ENCODE peak calls at places on chromosomes 6 and 20, in four cellular contexts. T is effector memory CD8-positive, alpha-beta T cell; M is ovary; U is Daoy. J is an unnamed sample.

GRCh38 chr6:52491203-52492069 is 71.3 kb downstream of the EFHC1 start:
- DNase-seq in T (no peak), M (no peak), U (no peak), J (no peak)

GRCh38 chr6:84768442-84769174 is 4.2 kb upstream of the TBX18 start:
- DNase-seq in T (no peak), M (no peak), U (peak; percentile 81), J (peak; percentile 33)

GRCh38 chr6:15066433-15067337 is 179.2 kb upstream of the JARID2 start:
- DNase-seq in T (no peak), M (peak; percentile 26), U (peak; percentile 68), J (no peak)

GRCh38 chr20:13302647-13303425 is 81.8 kb downstream of the ISM1 start:
- DNase-seq in T (peak; percentile 6), M (no peak), U (peak; percentile 39), J (peak; percentile 63)

GRCh38 chr6:72863106-72863505 is 241.2 kb downstream of the KCNQ5 start:
- DNase-seq in T (no peak), M (no peak), U (no peak), J (no peak)

GRCh38 chr6:157652601-157653363 is 170.3 kb upstream of the SNX9 start:
- DNase-seq in T (no peak), M (no peak), U (no peak), J (no peak)

GRCh38 chr6:30260036-30260504 is 46.9 kb upstream of the TRIM26 start:
- DNase-seq in T (peak; percentile 26), M (peak; percentile 22), U (peak; percentile 22), J (no peak)

GRCh38 chr20:62624325-62624690 is 18.0 kb upstream of the SLCO4A1 start:
- DNase-seq in T (no peak), M (no peak), U (no peak), J (peak; percentile 52)

GRCh38 chr20:2350606-2351005 is 30.1 kb upstream of the TGM6 start:
- DNase-seq in T (no peak), M (no peak), U (no peak), J (no peak)

GRCh38 chr6:28488916-28489365 is 26.7 kb downstream of the GPX6 start:
- DNase-seq in T (no peak), M (peak; percentile 72), U (peak; percentile 85), J (no peak)

GRCh38 chr6:35426074-35426473 is 26.1 kb upstream of the FANCE start:
- DNase-seq in T (no peak), M (no peak), U (no peak), J (no peak)

GRCh38 chr6:116465246-116465645 is 4.1 kb downstream of the CALHM6 start:
- DNase-seq in T (no peak), M (no peak), U (no peak), J (no peak)

GRCh38 chr6:89339565-89339964 is 13.0 kb downstream of the UBE2J1 start:
- DNase-seq in T (no peak), M (no peak), U (no peak), J (no peak)

GRCh38 chr6:91240878-91241603 is 654.2 kb upstream of the MAP3K7 start:
- DNase-seq in T (no peak), M (no peak), U (no peak), J (no peak)